ENCODE peak calls at places on chromosomes 5 and 9, in six cellular contexts. A is CD8-positive, alpha-beta memory T cell; U is PC-3; B is MM.1S; H is AG09309; F is epithelial cell of esophagus. K is an unnamed sample.

GRCh38 chr9:121935744-121936143 is 157.4 kb downstream of the TTLL11 start:
- DNase-seq in B (no peak), H (no peak), F (no peak), U (no peak), A (no peak), K (no peak)

GRCh38 chr5:160230686-160231527 is 1.6 kb downstream of the FABP6 start:
- DNase-seq in U (peak), H (no peak), F (peak), B (no peak), A (no peak), K (no peak)

GRCh38 chr9:106697799-106698591 is 165.0 kb upstream of the ZNF462 start:
- DNase-seq in F (peak), H (peak), B (no peak), U (no peak), A (no peak), K (peak)

GRCh38 chr5:37855438-37855837 is 15.6 kb upstream of the GDNF start:
- DNase-seq in B (no peak), A (no peak), H (no peak), U (no peak), F (no peak), K (no peak)

GRCh38 chr5:1505506-1506241 is 18.1 kb downstream of the LPCAT1 start:
- DNase-seq in F (no peak), A (no peak), H (no peak), B (no peak), U (no peak), K (no peak)

GRCh38 chr5:15807861-15808260 is 307.9 kb downstream of the FBXL7 start:
- DNase-seq in F (peak), B (no peak), A (no peak), H (peak), U (peak), K (no peak)

GRCh38 chr5:165631235-165631634 is 2125.8 kb downstream of the MAT2B start:
- DNase-seq in H (no peak), B (no peak), A (no peak), F (no peak), U (no peak), K (no peak)

GRCh38 chr5:154580422-154580821 is 102.4 kb upstream of the HAND1 start:
- DNase-seq in A (no peak), H (no peak), B (no peak), U (no peak), F (no peak), K (no peak)

GRCh38 chr9:133048595-133048994 is 13.2 kb upstream of the CEL start:
- DNase-seq in U (peak), A (peak), F (peak), H (no peak), B (peak), K (no peak)

GRCh38 chr5:140401362-140402257 is at the start of gene ANKHD1:
- DNase-seq in H (peak), B (peak), U (peak), F (peak), A (peak), K (peak)

GRCh38 chr9:87276327-87276841 is 221.3 kb upstream of the DAPK1 start:
- DNase-seq in F (peak), H (peak), B (no peak), U (no peak), A (peak), K (peak)

GRCh38 chr5:67337751-67338150 is 141.2 kb upstream of the CD180 start:
- DNase-seq in A (no peak), H (no peak), U (no peak), F (no peak), B (no peak), K (no peak)

GRCh38 chr5:157463081-157463480 is 3.1 kb downstream of the NIPAL4 start:
- DNase-seq in B (no peak), U (no peak), H (no peak), A (no peak), F (peak), K (no peak)

DNA sequence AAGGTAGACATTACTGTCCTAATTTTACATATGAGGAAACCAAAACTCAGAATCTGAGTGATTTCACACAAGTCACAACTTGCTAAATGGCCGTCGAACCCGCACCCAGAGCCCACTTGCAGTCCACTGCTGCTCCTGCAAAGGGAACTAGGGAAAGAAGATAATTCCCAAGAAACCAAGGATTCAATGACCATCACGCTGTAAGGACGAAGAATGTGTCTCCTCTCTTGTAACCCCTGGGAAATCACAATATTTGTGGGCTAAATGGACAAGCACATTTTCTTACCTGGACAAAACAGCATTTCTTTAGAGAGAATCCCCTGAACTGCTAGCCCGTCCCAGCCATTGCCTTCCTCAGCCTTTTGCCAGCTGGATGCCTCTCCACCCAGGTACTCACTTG is 2.4 kb downstream of the RPS14 start:
- DNase-seq in F (no peak), B (no peak), H (no peak), U (no peak), A (no peak), K (no peak)
- H3K4me3 ChIP-seq in F (no peak), B (no peak), H (no peak), U (peak), A (no peak), K (no peak)

GRCh38 chr9:92095236-92095635 is 20.0 kb downstream of the SPTLC1 start:
- DNase-seq in B (no peak), A (no peak), H (no peak), F (no peak), U (no peak), K (no peak)

GRCh38 chr9:92100237-92100911 is 14.8 kb downstream of the SPTLC1 start:
- DNase-seq in U (peak), A (no peak), F (peak), B (no peak), H (peak), K (peak)

GRCh38 chr9:92098638-92099037 is 16.6 kb downstream of the SPTLC1 start:
- DNase-seq in B (no peak), H (no peak), F (no peak), U (no peak), A (no peak), K (no peak)

GRCh38 chr9:92094655-92095054 is 20.6 kb downstream of the SPTLC1 start:
- DNase-seq in H (no peak), A (no peak), U (peak), B (no peak), F (peak), K (no peak)

GRCh38 chr9:92097997-92098482 is 17.2 kb downstream of the SPTLC1 start:
- DNase-seq in H (no peak), U (no peak), A (peak), F (peak), B (no peak), K (peak)
- H3K4me3 ChIP-seq in H (no peak), U (no peak), A (no peak), F (peak), B (no peak), K (peak)

DNA sequence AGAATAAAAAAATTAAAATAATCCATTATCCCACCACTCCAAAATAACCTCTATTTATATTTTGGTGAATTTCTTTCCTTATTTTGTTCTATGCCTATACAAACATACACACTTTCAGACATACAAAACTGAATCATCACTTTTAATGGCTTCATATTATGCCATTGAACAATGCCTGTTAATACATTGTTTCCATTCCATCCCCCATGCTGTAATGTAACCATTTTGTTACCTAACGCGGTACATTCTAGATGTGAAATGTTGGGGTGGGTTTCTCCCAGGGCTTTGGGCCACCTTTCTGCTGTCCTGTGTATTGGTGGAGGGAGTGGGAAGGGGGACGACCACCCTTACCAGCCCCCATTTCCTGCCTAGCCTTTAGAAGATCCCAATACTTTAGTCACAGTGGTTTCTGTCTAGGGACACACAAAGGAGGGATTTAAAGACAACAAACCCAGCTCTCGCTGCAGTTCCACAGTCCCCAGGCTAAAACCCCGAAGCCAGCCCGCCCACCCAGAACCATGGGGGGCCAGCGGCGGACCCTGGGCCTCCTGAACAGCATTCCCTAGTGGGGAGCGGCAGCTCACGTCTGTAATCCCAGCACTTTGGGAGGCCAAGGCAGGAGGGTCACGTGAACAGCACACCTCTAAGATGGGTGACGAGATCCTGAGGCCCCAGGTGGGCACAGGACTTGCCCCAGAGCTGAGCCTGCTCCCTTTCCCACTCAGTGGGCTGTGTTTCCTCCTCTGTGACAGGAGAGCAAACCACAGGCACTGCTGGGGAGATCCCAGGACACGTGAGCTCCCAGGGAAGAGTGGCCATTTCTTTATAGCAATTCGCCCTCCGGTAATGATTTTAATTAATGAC is 56.9 kb upstream of the STXBP1 start:
- DNase-seq in B (no peak), A (no peak), U (no peak), H (no peak), F (no peak), K (no peak)
- H3K4me3 ChIP-seq in B (no peak), A (no peak), U (no peak), H (peak), F (no peak), K (no peak)

DNA sequence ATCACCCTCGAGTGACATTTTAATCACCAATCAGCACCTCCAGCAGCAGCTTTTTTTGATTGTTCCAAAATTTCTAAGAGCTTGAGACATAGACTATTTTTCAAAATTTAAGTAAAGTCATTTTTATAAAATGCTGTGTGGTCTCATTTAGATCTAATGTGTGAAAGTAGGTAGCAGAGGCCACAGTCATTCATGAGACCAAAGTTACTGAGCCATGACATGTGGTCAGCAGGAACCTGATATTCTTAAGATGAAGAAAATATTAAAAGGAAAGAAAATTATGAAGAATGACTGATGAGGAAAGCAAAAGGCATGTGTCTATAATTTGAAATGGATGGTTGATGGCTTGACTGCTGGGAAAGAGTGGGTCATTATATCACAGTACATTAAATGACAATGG is 7.2 kb downstream of the FREM1 start:
- DNase-seq in H (no peak), B (no peak), A (no peak), F (no peak), U (no peak), K (no peak)
- H3K4me3 ChIP-seq in H (no peak), B (no peak), A (no peak), F (no peak), U (no peak), K (no peak)

GRCh38 chr9:95055337-95055850 is 262.1 kb downstream of the FANCC start:
- DNase-seq in B (no peak), U (no peak), A (no peak), F (no peak), H (no peak), K (no peak)

GRCh38 chr9:95053611-95054440 is 263.7 kb downstream of the FANCC start:
- DNase-seq in H (no peak), B (no peak), F (no peak), U (no peak), A (no peak), K (no peak)

GRCh38 chr9:95058121-95058785 is 259.3 kb downstream of the FANCC start:
- DNase-seq in U (no peak), B (no peak), H (no peak), A (no peak), F (no peak), K (no peak)

GRCh38 chr9:95057121-95057520 is 260.4 kb downstream of the FANCC start:
- DNase-seq in U (no peak), F (no peak), A (no peak), H (no peak), B (no peak), K (no peak)

GRCh38 chr9:95055851-95056551 is 261.5 kb downstream of the FANCC start:
- DNase-seq in H (no peak), B (no peak), U (no peak), F (no peak), A (no peak), K (peak)
- H3K4me3 ChIP-seq in H (peak), B (no peak), U (no peak), F (peak), A (no peak), K (no peak)

GRCh38 chr5:131677115-131677514 is 42.1 kb upstream of the RAPGEF6 start:
- DNase-seq in H (no peak), A (no peak), U (no peak), B (no peak), F (no peak), K (no peak)

GRCh38 chr5:131671994-131672655 is 37.1 kb upstream of the RAPGEF6 start:
- DNase-seq in B (no peak), U (peak), A (no peak), H (peak), F (no peak), K (peak)

GRCh38 chr5:131671409-131671808 is 36.4 kb upstream of the RAPGEF6 start:
- DNase-seq in H (no peak), F (no peak), A (no peak), U (no peak), B (no peak), K (no peak)

GRCh38 chr5:131672791-131673190 is 37.8 kb upstream of the RAPGEF6 start:
- DNase-seq in B (no peak), U (no peak), A (no peak), F (no peak), H (no peak), K (no peak)
- H3K4me3 ChIP-seq in B (no peak), U (no peak), A (no peak), F (no peak), H (no peak), K (no peak)

GRCh38 chr9:109641079-109641659 is 138.8 kb upstream of the PALM2AKAP2 start:
- DNase-seq in B (no peak), F (no peak), H (no peak), A (no peak), U (no peak), K (no peak)
- H3K4me3 ChIP-seq in B (peak), F (no peak), H (peak), A (no peak), U (peak), K (peak)

GRCh38 chr9:1759901-1760300 is 255.2 kb upstream of the SMARCA2 start:
- DNase-seq in B (peak), H (no peak), A (no peak), U (peak), F (peak), K (no peak)
- H3K4me3 ChIP-seq in B (peak), H (no peak), A (no peak), U (no peak), F (no peak), K (no peak)

GRCh38 chr5:88396126-88396525 is 127.5 kb upstream of the TMEM161B start:
- DNase-seq in H (no peak), A (no peak), U (no peak), B (no peak), F (no peak), K (no peak)

GRCh38 chr5:88394531-88395185 is 126.0 kb upstream of the TMEM161B start:
- DNase-seq in U (no peak), A (no peak), B (no peak), H (no peak), F (no peak), K (no peak)

GRCh38 chr5:88393721-88394530 is 125.3 kb upstream of the TMEM161B start:
- DNase-seq in A (no peak), H (no peak), F (no peak), B (no peak), U (no peak), K (no peak)

GRCh38 chr5:88398316-88398715 is 129.7 kb upstream of the TMEM161B start:
- DNase-seq in A (no peak), U (no peak), H (no peak), F (no peak), B (no peak), K (no peak)

GRCh38 chr5:88396635-88397285 is 128.1 kb upstream of the TMEM161B start:
- DNase-seq in H (no peak), F (no peak), B (no peak), U (no peak), A (no peak), K (no peak)
- H3K4me3 ChIP-seq in H (no peak), F (no peak), B (no peak), U (no peak), A (no peak), K (no peak)